ENCODE peak calls at places on chromosome 3, in ten cellular contexts. Z is cardiac muscle cell; M is NCI-H748 treated with DMSO at 0.1 percent for 48 hours; L is Kasumi-1; N is breast epithelium; C is SW 1271; I is lower lobe of right lung; B is HFFc6; S is T-helper 9 cell; F is stimulated activated CD4-positive, alpha-beta T cell treated with anti-CD3 and anti-CD28 coated beads, Interleukin-12 subunit alpha, Interleukin-12 subunit beta, amount 100 ng/mL, for 24 hours. H is an unnamed sample.

GRCh38 chr3:47163023-47163989 is 607 bp downstream of the SETD2 start:
- DNase-seq in Z (peak), S (peak), M (no peak), B (peak), L (peak), C (no peak), F (peak), N (no peak), I (peak), H (no peak)

GRCh38 chr3:130463221-130463620 is 53.8 kb upstream of the COL6A6 start:
- DNase-seq in B (no peak), I (no peak), L (no peak), C (no peak), S (no peak), M (no peak), N (no peak), Z (no peak), F (no peak), H (no peak)

GRCh38 chr3:36381311-36381956 is 1.1 kb downstream of the STAC start:
- DNase-seq in S (no peak), C (no peak), I (no peak), Z (no peak), B (no peak), L (no peak), N (no peak), M (no peak), F (no peak), H (no peak)

GRCh38 chr3:129606522-129607390 is at the start of gene PLXND1:
- DNase-seq in B (peak), I (peak), F (no peak), N (peak), L (peak), C (no peak), Z (peak), M (peak), S (peak), H (peak)

GRCh38 chr3:101379695-101380376 is 59.5 kb upstream of the IMPG2 start:
- DNase-seq in Z (no peak), N (no peak), F (no peak), B (no peak), C (no peak), M (no peak), I (no peak), L (no peak), S (no peak), H (no peak)

GRCh38 chr3:179743913-179744312 is 91.1 kb downstream of the USP13 start:
- DNase-seq in L (peak), N (no peak), S (no peak), B (no peak), M (no peak), I (no peak), C (no peak), Z (no peak), F (no peak), H (no peak)

GRCh38 chr3:24853685-24854341 is 359.2 kb upstream of the THRB start:
- DNase-seq in S (no peak), I (no peak), B (no peak), L (no peak), N (no peak), F (no peak), C (no peak), Z (no peak), M (no peak), H (no peak)

GRCh38 chr3:110815008-110815583 is 256.5 kb upstream of the NECTIN3 start:
- DNase-seq in Z (no peak), N (no peak), C (peak), S (no peak), I (no peak), M (no peak), B (peak), L (no peak), F (no peak), H (no peak)

GRCh38 chr3:52070724-52071621 is 14.6 kb upstream of the DUSP7 start:
- DNase-seq in Z (peak), C (no peak), I (peak), L (peak), S (no peak), F (no peak), B (no peak), N (no peak), M (no peak), H (no peak)

GRCh38 chr3:76040946-76041345 is 255.6 kb upstream of the ZNF717 start:
- DNase-seq in N (no peak), M (no peak), B (no peak), F (no peak), Z (no peak), L (no peak), C (no peak), I (no peak), S (no peak), H (no peak)

GRCh38 chr3:15470261-15470660 is 42.9 kb downstream of the EAF1 start:
- DNase-seq in F (no peak), I (no peak), B (no peak), M (no peak), L (no peak), C (no peak), Z (no peak), N (no peak), S (no peak), H (no peak)

GRCh38 chr3:87461036-87461435 is 184.7 kb upstream of the POU1F1 start:
- DNase-seq in Z (no peak), I (no peak), S (no peak), L (no peak), N (no peak), M (no peak), B (no peak), C (no peak), F (no peak), H (no peak)

GRCh38 chr3:58206406-58207011 is 4.3 kb downstream of the DNASE1L3 start:
- DNase-seq in S (no peak), M (no peak), C (no peak), N (no peak), F (no peak), L (no peak), Z (no peak), I (no peak), B (peak), H (no peak)

GRCh38 chr3:41502461-41502860 is 303.2 kb downstream of the CTNNB1 start:
- DNase-seq in M (no peak), S (no peak), N (no peak), B (no peak), Z (no peak), I (no peak), L (no peak), C (no peak), F (no peak), H (no peak)

GRCh38 chr3:10774129-10774670 is 41.8 kb upstream of the SLC6A11 start:
- DNase-seq in N (no peak), S (no peak), Z (no peak), B (no peak), F (no peak), I (no peak), M (no peak), L (no peak), C (no peak), H (no peak)

GRCh38 chr3:40268708-40269524 is 40.6 kb upstream of the EIF1B start:
- DNase-seq in B (no peak), S (no peak), N (no peak), M (no peak), Z (no peak), C (no peak), I (no peak), F (no peak), L (no peak), H (no peak)

GRCh38 chr3:57735405-57735804 is 20.7 kb upstream of the SLMAP start:
- DNase-seq in C (no peak), F (no peak), N (no peak), I (no peak), S (no peak), M (no peak), L (no peak), B (no peak), Z (no peak), H (no peak)